ENCODE peak calls at places on chromosomes 3 and 15, in six cellular contexts. K, R, Q, X, N and E are unnamed samples.

GRCh38 chr3:49787182-49787464 is 781 bp upstream of the IP6K1 start:
- DNase-seq in K (no peak), R (no peak), Q (no peak), X (no peak), N (no peak), E (no peak)

GRCh38 chr3:127389415-127389814 is 101.6 kb upstream of the PRR20G start:
- DNase-seq in K (no peak), R (no peak), Q (no peak), X (no peak), N (no peak), E (no peak)

GRCh38 chr15:40297356-40297755 is 10.4 kb downstream of the PLCB2 start:
- DNase-seq in K (no peak), R (no peak), Q (no peak), X (no peak), N (no peak), E (no peak)

GRCh38 chr3:143707848-143708247 is 140.4 kb downstream of the SLC9A9 start:
- DNase-seq in K (peak; percentile 4), R (no peak), Q (no peak), X (no peak), N (no peak), E (no peak)

GRCh38 chr3:122678496-122678895 is 2.1 kb upstream of the PARP14 start:
- DNase-seq in K (no peak), R (no peak), Q (no peak), X (no peak), N (no peak), E (no peak)

GRCh38 chr15:36805278-36805677 is 225.9 kb downstream of the CDIN1 start:
- DNase-seq in K (no peak), R (no peak), Q (no peak), X (no peak), N (no peak), E (no peak)

GRCh38 chr3:61903931-61904657 is 342.7 kb downstream of the PTPRG start:
- DNase-seq in K (no peak), R (no peak), Q (no peak), X (no peak), N (no peak), E (peak; percentile 37)

GRCh38 chr3:104069114-104069513 is 1297.6 kb upstream of the ALCAM start:
- DNase-seq in K (no peak), R (no peak), Q (no peak), X (no peak), N (no peak), E (no peak)

GRCh38 chr15:77023576-77024272 is 28.8 kb downstream of the PSTPIP1 start:
- DNase-seq in K (no peak), R (no peak), Q (no peak), X (no peak), N (no peak), E (no peak)

GRCh38 chr3:191425322-191425734 is 35.6 kb upstream of the PYDC2 start:
- DNase-seq in K (no peak), R (peak; percentile 9), Q (no peak), X (no peak), N (peak; percentile 57), E (no peak)

GRCh38 chr3:55364426-55364825 is 122.7 kb downstream of the WNT5A start:
- DNase-seq in K (no peak), R (no peak), Q (no peak), X (no peak), N (no peak), E (no peak)

GRCh38 chr3:32614956-32615355 is 44.3 kb upstream of the DYNC1LI1 start:
- DNase-seq in K (no peak), R (no peak), Q (no peak), X (no peak), N (no peak), E (peak; percentile 93)

GRCh38 chr15:40115670-40116093 is 7.0 kb upstream of the BMF start:
- DNase-seq in K (no peak), R (no peak), Q (peak; percentile 63), X (peak; percentile 54), N (no peak), E (no peak)

GRCh38 chr15:71780349-71780976 is 29.9 kb upstream of the NR2E3 start:
- DNase-seq in K (peak; percentile 90), R (peak; percentile 77), Q (peak; percentile 81), X (peak; percentile 45), N (peak; percentile 51), E (peak; percentile 66)

GRCh38 chr3:186321746-186322145 is 40.3 kb downstream of the DGKG start:
- DNase-seq in K (no peak), R (no peak), Q (no peak), X (no peak), N (no peak), E (no peak)

GRCh38 chr3:194322701-194323174 is 28.4 kb downstream of the CPN2 start:
- DNase-seq in K (peak; percentile 91), R (no peak), Q (no peak), X (peak; percentile 50), N (peak; percentile 37), E (peak; percentile 55)

GRCh38 chr15:67836477-67836876 is 3.4 kb downstream of the RNU6-1 start:
- DNase-seq in K (peak; percentile 47), R (peak; percentile 76), Q (peak; percentile 70), X (no peak), N (peak; percentile 62), E (peak; percentile 33)

GRCh38 chr15:79989682-79990081 is 18.7 kb upstream of the BCL2A1 start:
- DNase-seq in K (no peak), R (no peak), Q (no peak), X (no peak), N (no peak), E (peak; percentile 49)

GRCh38 chr15:48565560-48566482 is 79.7 kb downstream of the FBN1 start:
- DNase-seq in K (peak; percentile 39), R (no peak), Q (no peak), X (no peak), N (no peak), E (peak; percentile 91)

GRCh38 chr3:129417354-129417753 is 11.1 kb downstream of the EFCAB12 start:
- DNase-seq in K (no peak), R (no peak), Q (no peak), X (no peak), N (no peak), E (peak; percentile 74)

GRCh38 chr15:100058458-100058857 is 283.3 kb downstream of the ADAMTS17 start:
- DNase-seq in K (no peak), R (no peak), Q (no peak), X (no peak), N (no peak), E (no peak)

GRCh38 chr15:26866298-26867198 is at the start of gene GABRA5:
- DNase-seq in K (peak; percentile 86), R (peak; percentile 82), Q (peak; percentile 79), X (no peak), N (no peak), E (peak; percentile 20)
- TF ChIP-seq USF2 in K (no peak), R (no peak), Q (no peak), X (no peak), N (no peak), E (no peak)

DNA sequence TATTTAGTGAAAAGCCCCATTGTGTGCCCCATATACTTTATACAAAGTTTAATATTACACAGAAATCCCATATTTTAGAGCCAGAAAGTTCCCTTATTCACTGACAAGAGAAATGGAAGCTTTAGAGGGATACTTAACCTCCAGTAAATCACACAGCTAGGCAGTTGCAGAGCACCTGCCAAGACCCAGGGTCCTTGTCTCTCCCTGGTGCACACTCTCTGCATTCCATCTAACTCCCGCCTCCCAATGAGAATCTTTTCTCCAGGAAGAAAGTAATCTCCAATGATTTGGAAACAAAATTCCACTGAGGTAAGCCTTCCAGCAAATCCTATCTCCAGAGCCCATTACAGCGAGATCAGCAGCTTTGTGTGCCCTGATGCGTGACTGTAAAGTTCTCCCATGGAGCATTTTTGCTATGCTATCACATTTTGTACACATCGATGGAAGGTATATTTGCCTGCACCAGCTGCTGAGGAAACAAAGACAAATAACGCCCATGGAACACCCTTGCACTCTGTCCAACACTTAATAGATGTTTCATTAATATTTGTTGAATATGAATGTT is 41.4 kb downstream of the ULK4 start:
- DNase-seq in K (no peak), R (no peak), Q (no peak), X (no peak), N (no peak), E (no peak)
- TF ChIP-seq USF2 in K (no peak), R (no peak), Q (no peak), X (no peak), N (no peak), E (no peak)

DNA sequence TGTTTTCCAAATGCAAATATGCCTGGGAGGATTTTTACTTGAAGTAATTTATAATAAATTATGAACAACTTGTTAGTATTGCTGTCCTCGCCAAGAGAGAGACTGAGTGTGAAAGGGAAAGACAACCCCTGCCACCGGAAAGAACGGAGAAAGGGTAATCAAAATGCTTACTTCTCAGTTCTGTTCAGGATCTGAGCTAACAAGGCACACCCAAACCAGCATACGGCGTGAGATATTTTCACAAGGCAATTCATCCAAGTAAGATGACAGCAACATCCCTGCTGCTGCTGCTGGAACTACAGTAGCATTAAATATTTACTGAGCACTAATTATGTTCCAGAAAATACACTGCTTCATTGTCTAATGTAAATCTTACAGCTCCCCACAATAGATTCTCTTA is 96.1 kb downstream of the KBTBD8 start:
- DNase-seq in K (no peak), R (no peak), Q (no peak), X (no peak), N (no peak), E (no peak)
- TF ChIP-seq USF2 in K (no peak), R (no peak), Q (no peak), X (no peak), N (no peak), E (no peak)

GRCh38 chr3:136350132-136350531 is 100.0 kb downstream of the PCCB start:
- DNase-seq in K (peak; percentile 33), R (no peak), Q (no peak), X (no peak), N (no peak), E (peak; percentile 98)

GRCh38 chr3:136351351-136351750 is 101.2 kb downstream of the PCCB start:
- DNase-seq in K (no peak), R (no peak), Q (no peak), X (no peak), N (no peak), E (peak; percentile 44)

GRCh38 chr3:136350557-136350956 is 100.4 kb downstream of the PCCB start:
- DNase-seq in K (no peak), R (no peak), Q (no peak), X (no peak), N (no peak), E (peak; percentile 81)

GRCh38 chr3:136353461-136353860 is 103.3 kb downstream of the PCCB start:
- DNase-seq in K (no peak), R (no peak), Q (no peak), X (no peak), N (no peak), E (no peak)

DNA sequence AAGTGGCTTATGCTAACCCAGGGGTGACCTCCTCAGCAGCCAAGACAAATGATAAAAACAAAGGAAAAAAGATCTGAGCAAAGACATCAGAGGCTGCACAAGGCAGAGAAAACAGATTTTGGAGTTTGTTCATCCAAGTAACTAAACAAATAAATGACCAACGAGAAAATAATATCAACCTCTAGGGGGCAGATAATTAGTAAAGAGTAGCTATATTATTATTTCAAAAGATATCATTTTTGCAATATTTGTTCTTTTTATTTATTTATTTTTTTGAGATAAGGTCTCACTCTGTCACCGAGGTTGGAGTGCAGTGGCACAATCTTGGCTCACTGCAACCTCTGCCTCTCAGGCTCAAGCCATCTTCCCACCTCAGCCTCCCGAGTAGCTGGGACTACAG is 101.8 kb downstream of the PCCB start:
- DNase-seq in K (no peak), R (no peak), Q (no peak), X (no peak), N (no peak), E (no peak)
- TF ChIP-seq USF2 in K (no peak), R (no peak), Q (no peak), X (no peak), N (no peak), E (no peak)